ENCODE peak calls at places on chromosomes 11 and 22, in seven cellular contexts. Y, J, B, R, M, S and C are unnamed samples.

GRCh38 chr22:19068784-19069271 is 53.4 kb downstream of the DGCR2 start:
- DNase-seq in Y (no peak), J (no peak), B (no peak), R (no peak), M (peak; percentile 43), S (no peak), C (no peak)

GRCh38 chr22:32562396-32562795 is 87.8 kb downstream of the FBXO7 start:
- DNase-seq in Y (no peak), J (peak; percentile 46), B (peak; percentile 25), R (peak; percentile 49), M (no peak), S (no peak), C (no peak)

GRCh38 chr11:63567044-63567840 is 4.1 kb upstream of the PLAAT2 start:
- DNase-seq in Y (peak; percentile 82), J (no peak), B (peak; percentile 49), R (peak; percentile 96), M (peak; percentile 59), S (no peak), C (peak; percentile 62)

GRCh38 chr11:110852925-110853324 is 140.7 kb upstream of the ARHGAP20 start:
- DNase-seq in Y (no peak), J (no peak), B (no peak), R (no peak), M (no peak), S (no peak), C (no peak)

GRCh38 chr22:46965552-46966494 is 203.4 kb downstream of the TBC1D22A start:
- DNase-seq in Y (no peak), J (no peak), B (no peak), R (no peak), M (no peak), S (no peak), C (no peak)

GRCh38 chr22:37241351-37242142 is 2.5 kb downstream of the RAC2 start:
- DNase-seq in Y (no peak), J (no peak), B (no peak), R (no peak), M (no peak), S (no peak), C (no peak)

GRCh38 chr11:59776210-59777066 is 21.3 kb downstream of the STX3 start:
- DNase-seq in Y (peak; percentile 94), J (peak; percentile 96), B (no peak), R (peak; percentile 42), M (no peak), S (no peak), C (no peak)

GRCh38 chr11:67630230-67630942 is 649 bp upstream of the NUDT8 start:
- DNase-seq in Y (peak; percentile 96), J (peak; percentile 88), B (peak; percentile 97), R (peak; percentile 98), M (peak; percentile 100), S (peak; percentile 99), C (peak; percentile 100)

GRCh38 chr11:94504689-94505293 is 7.5 kb upstream of the C11orf97 start:
- DNase-seq in Y (peak; percentile 61), J (no peak), B (peak; percentile 59), R (peak; percentile 66), M (peak; percentile 60), S (no peak), C (peak; percentile 48)

GRCh38 chr11:11621881-11622706 is at the start of gene GALNT18:
- DNase-seq in Y (peak; percentile 95), J (peak; percentile 82), B (peak; percentile 89), R (peak; percentile 89), M (peak; percentile 99), S (peak; percentile 94), C (peak; percentile 99)

GRCh38 chr11:11622772-11623531 is 1.1 kb upstream of the GALNT18 start:
- DNase-seq in Y (no peak), J (peak; percentile 67), B (no peak), R (peak; percentile 37), M (no peak), S (no peak), C (no peak)

GRCh38 chr11:11620251-11620965 is 1.4 kb downstream of the GALNT18 start:
- DNase-seq in Y (peak; percentile 75), J (no peak), B (no peak), R (no peak), M (peak; percentile 40), S (peak; percentile 55), C (peak; percentile 20)

GRCh38 chr11:11618973-11619435 is 2.8 kb downstream of the GALNT18 start:
- DNase-seq in Y (peak; percentile 35), J (no peak), B (no peak), R (no peak), M (no peak), S (no peak), C (no peak)

DNA sequence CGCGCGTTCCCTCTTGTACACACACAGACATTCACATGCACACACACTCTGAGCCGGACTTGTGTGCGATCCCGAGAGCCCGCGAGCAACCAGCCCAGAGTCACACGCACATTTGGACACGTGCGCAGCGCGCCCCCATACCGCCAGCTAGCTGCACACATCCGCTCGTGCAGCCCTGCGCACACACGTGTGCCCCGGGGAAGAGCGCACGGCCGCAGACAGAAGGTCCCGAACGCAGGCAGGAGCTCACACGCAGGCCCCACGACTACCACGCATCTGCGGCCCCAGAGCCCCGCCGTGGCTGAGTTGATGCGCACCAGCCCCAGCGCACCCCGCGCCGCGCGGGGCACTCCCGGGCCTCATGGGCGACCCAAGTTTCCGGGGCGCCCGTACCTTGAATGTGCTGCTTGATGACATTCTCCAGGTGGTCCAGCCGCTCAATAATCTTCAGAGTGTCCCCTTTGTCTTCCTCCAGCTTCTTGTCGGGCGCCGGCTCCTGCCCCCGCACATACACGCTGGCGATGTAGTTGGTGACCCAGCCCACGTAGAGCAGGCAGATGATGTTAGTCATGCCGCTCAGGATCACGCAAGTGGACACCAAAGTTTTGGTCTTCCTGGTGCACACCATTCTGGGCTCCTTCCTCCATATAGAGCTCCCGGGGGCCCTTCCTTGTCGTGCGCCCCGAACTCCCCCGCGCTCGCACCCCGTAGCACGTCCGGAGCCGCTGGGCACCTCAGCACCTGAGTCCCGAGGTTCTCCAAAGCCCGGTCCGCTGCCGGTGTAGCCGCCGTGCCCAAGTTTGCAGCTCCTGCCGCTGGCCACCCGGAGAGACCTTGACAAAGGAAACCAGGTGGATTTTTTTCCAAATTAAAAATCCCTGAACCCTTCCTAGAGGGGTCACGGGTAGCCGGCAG is 582 bp downstream of the GALNT18 start:
- DNase-seq in Y (no peak), J (no peak), B (peak; percentile 5), R (peak; percentile 13), M (peak; percentile 49), S (peak; percentile 58), C (peak; percentile 42)
- TF ChIP-seq CTCF in Y (no peak), J (peak; percentile 23), B (no peak), R (no peak), M (no peak), S (peak; percentile 36), C (peak; percentile 26)

GRCh38 chr11:99739464-99740089 is 718.8 kb downstream of the CNTN5 start:
- DNase-seq in Y (peak; percentile 47), J (peak; percentile 13), B (no peak), R (peak; percentile 40), M (peak; percentile 18), S (no peak), C (peak; percentile 13)
- TF ChIP-seq CTCF in Y (peak; percentile 55), J (peak; percentile 54), B (peak; percentile 32), R (peak; percentile 65), M (no peak), S (peak; percentile 67), C (peak; percentile 46)

GRCh38 chr11:88340366-88340930 is 2.9 kb upstream of the CTSC start:
- DNase-seq in Y (no peak), J (no peak), B (no peak), R (no peak), M (no peak), S (no peak), C (no peak)

GRCh38 chr11:88338223-88338661 is 706 bp upstream of the CTSC start:
- DNase-seq in Y (peak; percentile 94), J (no peak), B (peak; percentile 76), R (peak; percentile 93), M (peak; percentile 33), S (peak; percentile 39), C (no peak)

GRCh38 chr11:88344869-88345268 is 7.3 kb upstream of the CTSC start:
- DNase-seq in Y (no peak), J (no peak), B (no peak), R (peak; percentile 26), M (no peak), S (no peak), C (no peak)

GRCh38 chr11:88345408-88345807 is 7.9 kb upstream of the CTSC start:
- DNase-seq in Y (peak; percentile 27), J (no peak), B (peak; percentile 34), R (no peak), M (no peak), S (no peak), C (no peak)

GRCh38 chr11:88341852-88342251 is 4.3 kb upstream of the CTSC start:
- DNase-seq in Y (no peak), J (no peak), B (no peak), R (no peak), M (no peak), S (no peak), C (no peak)
- TF ChIP-seq CTCF in Y (no peak), J (no peak), B (no peak), R (no peak), M (no peak), S (no peak), C (no peak)

DNA sequence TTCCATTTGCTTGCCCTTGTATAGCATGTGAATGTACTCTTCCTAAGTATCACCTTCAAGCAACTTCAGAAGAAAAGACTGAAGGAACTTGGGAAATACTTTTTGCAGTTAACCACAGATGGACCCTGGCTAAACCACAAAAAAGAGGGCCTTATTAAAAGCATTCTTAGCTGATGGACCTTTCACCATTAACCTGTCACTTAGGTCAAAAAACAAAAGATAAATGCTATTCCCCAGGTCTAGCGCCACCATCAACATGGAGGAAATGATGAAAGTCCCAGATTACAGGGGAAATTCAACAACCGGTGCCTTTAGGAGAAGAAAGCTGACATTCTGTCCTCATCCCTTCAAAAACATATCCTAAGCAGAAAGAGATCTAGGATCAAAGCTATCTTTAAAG is 29.5 kb downstream of the STK33 start:
- DNase-seq in Y (no peak), J (no peak), B (no peak), R (no peak), M (no peak), S (no peak), C (no peak)
- TF ChIP-seq CTCF in Y (no peak), J (no peak), B (no peak), R (no peak), M (no peak), S (no peak), C (no peak)

GRCh38 chr11:48105096-48105990 is 111.3 kb upstream of the OR4B1 start:
- DNase-seq in Y (no peak), J (no peak), B (no peak), R (no peak), M (no peak), S (no peak), C (no peak)
- TF ChIP-seq CTCF in Y (no peak), J (no peak), B (no peak), R (no peak), M (no peak), S (no peak), C (no peak)

DNA sequence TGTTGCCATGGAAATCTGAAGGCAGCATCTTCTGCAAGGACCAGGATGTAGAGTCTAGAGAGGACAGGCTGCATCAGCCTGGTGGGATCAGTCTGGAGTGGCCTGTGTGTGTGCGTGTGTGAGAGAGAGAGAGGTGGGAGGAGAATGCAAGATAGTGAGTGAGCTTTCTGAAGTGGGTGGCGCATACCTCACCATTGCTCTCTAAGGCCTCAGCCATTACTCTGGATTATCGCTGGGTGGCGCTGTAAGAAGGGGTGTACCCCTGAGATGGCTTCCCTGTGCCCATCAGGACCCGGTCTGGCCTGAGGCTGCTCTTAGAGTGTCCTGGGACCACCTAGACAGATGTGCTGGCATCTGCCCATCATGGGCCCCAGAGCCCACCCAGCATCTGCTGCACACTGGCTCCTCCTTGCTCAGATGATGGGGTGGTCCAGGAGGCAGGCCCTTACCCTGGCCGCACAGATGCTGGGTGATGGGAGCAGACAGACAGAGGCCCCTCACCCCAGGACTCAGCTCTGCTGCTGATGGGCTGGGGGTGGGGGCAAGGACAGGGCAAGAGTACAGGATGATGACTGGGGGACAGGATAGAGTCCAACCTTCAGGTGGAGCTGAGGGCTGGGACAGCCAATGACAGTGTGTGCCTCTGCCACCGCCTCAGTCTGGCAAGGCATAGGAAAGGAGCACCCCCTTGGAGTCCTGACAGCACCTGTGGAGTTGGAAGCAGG is 25.7 kb upstream of the TUB start:
- DNase-seq in Y (no peak), J (no peak), B (no peak), R (no peak), M (no peak), S (no peak), C (no peak)
- TF ChIP-seq CTCF in Y (peak; percentile 8), J (no peak), B (no peak), R (no peak), M (no peak), S (no peak), C (peak; percentile 31)